ENCODE peak calls at places on chromosomes 16 and 17, in eight cellular contexts. H is thoracic aorta, Z is tibial nerve, F is RWPE1, N is upper lobe of right lung, T is adrenal gland, J is psoas muscle, A is A549. W is an unnamed sample.
A peak's percentile ranks its signal among the peaks of the same experiment; 100 is the strongest.

GRCh38 chr17:16419074-16419928 is 3.9 kb downstream of the TRPV2 start:
- DNase-seq in J (no peak), T (peak; percentile 83), N (no peak), Z (no peak), F (peak; percentile 79), A (peak; percentile 84), H (no peak), W (peak; percentile 29)

GRCh38 chr17:78124081-78124835 is 4.3 kb downstream of the TMC6 start:
- DNase-seq in J (no peak), H (no peak), T (no peak), Z (no peak), A (no peak), F (no peak), N (no peak), W (no peak)

GRCh38 chr16:63337264-63337663 is 1301.0 kb upstream of the CDH8 start:
- DNase-seq in T (no peak), F (no peak), A (no peak), Z (no peak), J (no peak), H (no peak), N (no peak), W (no peak)

GRCh38 chr17:31444026-31444425 is 52.6 kb downstream of the RAB11FIP4 start:
- DNase-seq in T (no peak), A (no peak), Z (no peak), J (no peak), H (no peak), F (no peak), N (no peak), W (no peak)

GRCh38 chr17:40024901-40025300 is 9.7 kb downstream of the CSF3 start:
- DNase-seq in Z (no peak), H (no peak), F (no peak), N (no peak), J (no peak), T (no peak), A (no peak), W (no peak)

GRCh38 chr16:27813591-27813990 is 249.9 kb downstream of the GSG1L start:
- DNase-seq in J (no peak), H (no peak), A (no peak), Z (no peak), F (no peak), T (no peak), N (peak; percentile 38), W (no peak)

GRCh38 chr16:19210968-19211367 is 42.9 kb downstream of the SYT17 start:
- DNase-seq in N (no peak), F (no peak), A (no peak), Z (no peak), J (no peak), H (no peak), T (no peak), W (no peak)

GRCh38 chr17:19766016-19766415 is 17.9 kb upstream of the ALDH3A1 start:
- DNase-seq in H (no peak), N (no peak), F (no peak), Z (no peak), J (no peak), T (no peak), A (no peak), W (no peak)

GRCh38 chr17:47802341-47803022 is 19.1 kb downstream of the OSBPL7 start:
- DNase-seq in T (peak; percentile 54), F (peak; percentile 74), N (no peak), Z (no peak), H (no peak), J (no peak), A (peak; percentile 92), W (no peak)

GRCh38 chr16:19583665-19584300 is 28.3 kb downstream of the VPS35L start:
- DNase-seq in F (peak; percentile 36), N (no peak), H (no peak), A (peak; percentile 30), T (peak; percentile 36), J (no peak), Z (no peak), W (peak; percentile 8)

GRCh38 chr17:59725691-59726090 is 18.2 kb downstream of the VMP1 start:
- DNase-seq in T (no peak), Z (no peak), H (no peak), F (no peak), N (no peak), A (no peak), J (no peak), W (no peak)

GRCh38 chr17:76562734-76563148 is 22.9 kb downstream of the PRCD start:
- DNase-seq in F (peak; percentile 76), A (no peak), T (peak; percentile 80), J (peak; percentile 49), Z (no peak), H (no peak), N (no peak), W (no peak)

GRCh38 chr16:11117576-11118211 is 138.3 kb downstream of the SOCS1 start:
- DNase-seq in F (no peak), H (no peak), Z (no peak), A (no peak), J (no peak), N (no peak), T (no peak), W (no peak)

GRCh38 chr16:58011652-58012051 is 10.4 kb downstream of the USB1 start:
- DNase-seq in F (no peak), A (no peak), H (no peak), Z (no peak), J (no peak), T (no peak), N (no peak), W (no peak)

GRCh38 chr16:9300252-9300651 is 208.8 kb downstream of the HAPSTR1 start:
- DNase-seq in A (no peak), Z (no peak), J (no peak), N (no peak), T (no peak), H (no peak), F (no peak), W (no peak)

GRCh38 chr16:68779891-68780290 is 42.8 kb downstream of the CDH1 start:
- DNase-seq in F (no peak), H (no peak), N (no peak), A (no peak), T (no peak), J (no peak), Z (no peak), W (no peak)

DNA sequence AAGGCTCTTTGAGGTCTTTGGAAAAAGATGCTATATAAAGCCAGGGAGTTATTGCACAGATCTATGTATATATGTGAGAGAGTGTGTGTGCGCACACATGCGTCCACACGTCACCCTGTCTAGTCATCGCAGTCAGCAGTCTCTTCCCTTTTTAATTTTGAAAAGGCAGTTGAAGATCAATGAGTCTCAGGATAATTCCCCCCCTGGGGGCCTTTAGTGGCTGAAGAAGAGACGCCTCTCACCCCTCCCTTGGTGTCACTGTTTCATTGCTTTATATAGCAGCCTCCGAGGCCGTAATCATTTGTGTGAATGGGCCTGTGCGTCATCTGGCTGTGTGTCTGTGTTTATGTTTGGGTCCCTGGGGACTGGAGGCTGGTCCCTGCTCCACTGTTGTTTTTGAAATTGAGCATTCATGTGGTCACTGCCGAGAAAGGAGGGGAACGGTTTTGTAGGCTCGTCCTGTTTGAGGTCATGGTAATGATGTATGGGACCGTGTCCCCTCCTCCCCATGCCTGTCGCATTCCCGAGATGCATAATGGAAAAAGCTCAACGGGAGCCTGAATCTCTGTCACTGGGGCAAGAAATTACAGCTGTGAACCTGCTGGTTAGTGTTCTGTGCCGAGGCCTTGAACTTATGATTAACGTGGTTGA is 143.9 kb downstream of the SNX29 start:
- DNase-seq in N (peak; percentile 21), A (no peak), F (no peak), J (no peak), T (peak; percentile 65), H (peak; percentile 30), Z (peak; percentile 18), W (no peak)
- H3K27ac ChIP-seq in N (no peak overlapping the region), A (no peak overlapping the region), F (no peak overlapping the region), J (no peak overlapping the region), T (peak overlapping the region; percentile 50), H (no peak overlapping the region), Z (no peak overlapping the region), W (peak overlapping the region; percentile 56)

GRCh38 chr17:57874434-57875108 is 24.7 kb upstream of the MRPS23 start:
- DNase-seq in Z (peak; percentile 42), F (no peak), H (peak; percentile 72), N (no peak), J (peak; percentile 81), A (no peak), T (peak; percentile 80), W (no peak)

GRCh38 chr17:57875109-57876022 is 25.5 kb upstream of the MRPS23 start:
- DNase-seq in F (peak; percentile 94), T (peak; percentile 95), A (peak; percentile 98), N (peak; percentile 82), H (peak; percentile 68), Z (peak; percentile 67), J (peak; percentile 87), W (no peak)

GRCh38 chr17:57873261-57874057 is 23.6 kb upstream of the MRPS23 start:
- DNase-seq in A (no peak), T (no peak), Z (no peak), H (no peak), N (no peak), J (no peak), F (no peak), W (no peak)

GRCh38 chr17:57872536-57872935 is 22.7 kb upstream of the MRPS23 start:
- DNase-seq in N (no peak), Z (no peak), J (no peak), T (no peak), F (no peak), H (no peak), A (no peak), W (no peak)

GRCh38 chr17:57874058-57874419 is 24.2 kb upstream of the MRPS23 start:
- DNase-seq in J (no peak), Z (no peak), F (no peak), N (no peak), A (no peak), H (no peak), T (no peak), W (no peak)
- H3K27ac ChIP-seq in J (peak overlapping the region; percentile 84), Z (peak overlapping the region; percentile 88), F (peak overlapping the region; percentile 97), N (peak overlapping the region; percentile 80), A (peak overlapping the region; percentile 95), H (peak overlapping the region; percentile 91), T (peak overlapping the region; percentile 95), W (peak overlapping the region; percentile 74)

DNA sequence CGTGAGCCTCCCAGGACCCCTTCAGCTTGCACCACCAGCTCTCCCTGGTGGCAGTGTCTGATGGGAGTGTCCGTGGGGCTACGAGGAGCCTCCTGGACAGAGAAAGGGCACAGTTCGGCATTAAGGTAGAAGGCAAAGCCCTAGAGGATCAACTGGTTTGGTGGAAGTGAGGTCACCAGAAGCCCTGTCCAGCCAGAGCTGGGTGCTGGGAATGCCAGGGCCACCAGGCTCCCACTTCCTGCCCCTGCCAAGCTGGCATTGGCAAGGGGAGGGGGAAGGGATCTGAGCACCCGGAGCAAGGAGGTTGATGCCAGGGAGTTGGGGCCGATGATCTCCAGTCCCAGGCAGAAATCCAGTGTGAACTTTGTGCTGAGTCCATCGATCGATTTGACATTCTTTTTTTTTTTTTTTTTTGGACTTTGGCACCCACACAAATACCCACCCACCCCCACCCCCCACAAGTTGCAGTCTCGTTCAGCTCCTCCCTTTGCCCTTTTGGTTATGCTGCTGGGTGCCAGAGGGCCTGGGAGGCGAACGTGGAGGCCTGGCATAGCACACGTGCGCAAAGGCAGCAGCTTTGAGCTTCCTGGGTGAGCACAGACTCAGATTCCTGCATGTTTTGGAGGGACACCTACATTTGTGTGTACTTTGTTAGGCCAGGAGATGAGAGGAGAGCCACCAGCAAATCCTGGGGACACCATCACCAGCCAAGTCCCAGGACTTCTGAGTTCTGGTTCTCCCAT is 2.1 kb downstream of the NHERF1 start:
- DNase-seq in T (peak; percentile 83), A (no peak), H (no peak), J (no peak), N (no peak), Z (no peak), F (no peak), W (no peak)
- H3K27ac ChIP-seq in T (peak overlapping the region; percentile 88), A (no peak overlapping the region), H (peak overlapping the region; percentile 85), J (no peak overlapping the region), N (peak overlapping the region; percentile 81), Z (peak overlapping the region; percentile 91), F (peak overlapping the region; percentile 81), W (peak overlapping the region; percentile 40)

GRCh38 chr17:81058263-81058871 is 23.4 kb downstream of the BAIAP2 start:
- DNase-seq in J (no peak), F (no peak), N (no peak), Z (no peak), T (no peak), A (no peak), H (no peak), W (no peak)
- H3K27ac ChIP-seq in J (no peak overlapping the region), F (peak overlapping the region; percentile 99), N (peak overlapping the region; percentile 78), Z (peak overlapping the region; percentile 93), T (peak overlapping the region; percentile 45), A (peak overlapping the region; percentile 45), H (no peak overlapping the region), W (peak overlapping the region; percentile 92)

W was measured in epithelial cell of prostate.